ENCODE peak calls at places on chromosomes 3 and 15, in ten cellular contexts. One of them, this sample, is unnamed.

GRCh38 chr3:141255864-141256263 is 24.2 kb downstream of the PXYLP1 start:
- DNase-seq in SJSA1: no peak
- DNase-seq in activated naive CD4-positive, alpha-beta T cell treated with anti-CD3 and anti-CD28 coated beads, Interleukin-2, amount 10 ng/mL, durations not matched to agents 7 days and 5 days: peak; percentile 63
- DNase-seq in stimulated activated CD8-positive, alpha-beta memory T cell treated with anti-CD3 and anti-CD28 coated beads, Interleukin-7, amount 100 ng/mL, for 1 hour: no peak
- DNase-seq in activated CD4-positive, alpha-beta T cell treated with anti-CD3 and anti-CD28 coated beads, Interleukin-2, amount 50 U/mL, for 48 hours: peak; percentile 60
- DNase-seq in BJ: no peak
- DNase-seq in iris pigment epithelial cell: peak; percentile 43
- DNase-seq in left ventricle myocardium inferior: no peak
- DNase-seq in Right ventricle myocardium superior: no peak
- DNase-seq in stimulated activated CD4-positive, alpha-beta T cell treated with anti-CD3 and anti-CD28 coated beads, Interleukin-15, amount 100 ng/mL, for 1 hour: no peak
- DNase-seq in this sample: no peak

GRCh38 chr15:77786181-77786890 is 153.6 kb upstream of the LINGO1 start:
- DNase-seq in SJSA1: no peak
- DNase-seq in activated naive CD4-positive, alpha-beta T cell treated with anti-CD3 and anti-CD28 coated beads, Interleukin-2, amount 10 ng/mL, durations not matched to agents 7 days and 5 days: no peak
- DNase-seq in stimulated activated CD8-positive, alpha-beta memory T cell treated with anti-CD3 and anti-CD28 coated beads, Interleukin-7, amount 100 ng/mL, for 1 hour: no peak
- DNase-seq in activated CD4-positive, alpha-beta T cell treated with anti-CD3 and anti-CD28 coated beads, Interleukin-2, amount 50 U/mL, for 48 hours: no peak
- DNase-seq in BJ: no peak
- DNase-seq in iris pigment epithelial cell: no peak
- DNase-seq in left ventricle myocardium inferior: no peak
- DNase-seq in Right ventricle myocardium superior: no peak
- DNase-seq in stimulated activated CD4-positive, alpha-beta T cell treated with anti-CD3 and anti-CD28 coated beads, Interleukin-15, amount 100 ng/mL, for 1 hour: no peak
- DNase-seq in this sample: no peak

GRCh38 chr3:190155752-190156151 is 35.1 kb upstream of the P3H2 start:
- DNase-seq in SJSA1: no peak
- DNase-seq in activated naive CD4-positive, alpha-beta T cell treated with anti-CD3 and anti-CD28 coated beads, Interleukin-2, amount 10 ng/mL, durations not matched to agents 7 days and 5 days: no peak
- DNase-seq in stimulated activated CD8-positive, alpha-beta memory T cell treated with anti-CD3 and anti-CD28 coated beads, Interleukin-7, amount 100 ng/mL, for 1 hour: no peak
- DNase-seq in activated CD4-positive, alpha-beta T cell treated with anti-CD3 and anti-CD28 coated beads, Interleukin-2, amount 50 U/mL, for 48 hours: no peak
- DNase-seq in BJ: no peak
- DNase-seq in iris pigment epithelial cell: no peak
- DNase-seq in left ventricle myocardium inferior: no peak
- DNase-seq in Right ventricle myocardium superior: no peak
- DNase-seq in stimulated activated CD4-positive, alpha-beta T cell treated with anti-CD3 and anti-CD28 coated beads, Interleukin-15, amount 100 ng/mL, for 1 hour: no peak
- DNase-seq in this sample: no peak

GRCh38 chr3:13612829-13613228 is 63.9 kb downstream of the FBLN2 start:
- DNase-seq in SJSA1: no peak
- DNase-seq in activated naive CD4-positive, alpha-beta T cell treated with anti-CD3 and anti-CD28 coated beads, Interleukin-2, amount 10 ng/mL, durations not matched to agents 7 days and 5 days: no peak
- DNase-seq in stimulated activated CD8-positive, alpha-beta memory T cell treated with anti-CD3 and anti-CD28 coated beads, Interleukin-7, amount 100 ng/mL, for 1 hour: no peak
- DNase-seq in activated CD4-positive, alpha-beta T cell treated with anti-CD3 and anti-CD28 coated beads, Interleukin-2, amount 50 U/mL, for 48 hours: no peak
- DNase-seq in BJ: no peak
- DNase-seq in iris pigment epithelial cell: peak; percentile 21
- DNase-seq in left ventricle myocardium inferior: peak; percentile 62
- DNase-seq in Right ventricle myocardium superior: peak; percentile 85
- DNase-seq in stimulated activated CD4-positive, alpha-beta T cell treated with anti-CD3 and anti-CD28 coated beads, Interleukin-15, amount 100 ng/mL, for 1 hour: no peak
- DNase-seq in this sample: no peak

GRCh38 chr15:52217186-52217585 is 26.0 kb upstream of the GNB5 start:
- DNase-seq in SJSA1: no peak
- DNase-seq in activated naive CD4-positive, alpha-beta T cell treated with anti-CD3 and anti-CD28 coated beads, Interleukin-2, amount 10 ng/mL, durations not matched to agents 7 days and 5 days: peak; percentile 51
- DNase-seq in stimulated activated CD8-positive, alpha-beta memory T cell treated with anti-CD3 and anti-CD28 coated beads, Interleukin-7, amount 100 ng/mL, for 1 hour: no peak
- DNase-seq in activated CD4-positive, alpha-beta T cell treated with anti-CD3 and anti-CD28 coated beads, Interleukin-2, amount 50 U/mL, for 48 hours: peak; percentile 38
- DNase-seq in BJ: no peak
- DNase-seq in iris pigment epithelial cell: no peak
- DNase-seq in left ventricle myocardium inferior: no peak
- DNase-seq in Right ventricle myocardium superior: no peak
- DNase-seq in stimulated activated CD4-positive, alpha-beta T cell treated with anti-CD3 and anti-CD28 coated beads, Interleukin-15, amount 100 ng/mL, for 1 hour: no peak
- DNase-seq in this sample: no peak

GRCh38 chr3:24522155-24522579 is 27.5 kb upstream of the THRB start:
- DNase-seq in SJSA1: no peak
- DNase-seq in activated naive CD4-positive, alpha-beta T cell treated with anti-CD3 and anti-CD28 coated beads, Interleukin-2, amount 10 ng/mL, durations not matched to agents 7 days and 5 days: no peak
- DNase-seq in stimulated activated CD8-positive, alpha-beta memory T cell treated with anti-CD3 and anti-CD28 coated beads, Interleukin-7, amount 100 ng/mL, for 1 hour: no peak
- DNase-seq in activated CD4-positive, alpha-beta T cell treated with anti-CD3 and anti-CD28 coated beads, Interleukin-2, amount 50 U/mL, for 48 hours: no peak
- DNase-seq in BJ: no peak
- DNase-seq in iris pigment epithelial cell: no peak
- DNase-seq in left ventricle myocardium inferior: no peak
- DNase-seq in Right ventricle myocardium superior: no peak
- DNase-seq in stimulated activated CD4-positive, alpha-beta T cell treated with anti-CD3 and anti-CD28 coated beads, Interleukin-15, amount 100 ng/mL, for 1 hour: no peak
- DNase-seq in this sample: no peak

GRCh38 chr3:64176461-64176996 is 48.7 kb downstream of the PRICKLE2 start:
- DNase-seq in SJSA1: peak; percentile 60
- DNase-seq in activated naive CD4-positive, alpha-beta T cell treated with anti-CD3 and anti-CD28 coated beads, Interleukin-2, amount 10 ng/mL, durations not matched to agents 7 days and 5 days: no peak
- DNase-seq in stimulated activated CD8-positive, alpha-beta memory T cell treated with anti-CD3 and anti-CD28 coated beads, Interleukin-7, amount 100 ng/mL, for 1 hour: no peak
- DNase-seq in activated CD4-positive, alpha-beta T cell treated with anti-CD3 and anti-CD28 coated beads, Interleukin-2, amount 50 U/mL, for 48 hours: no peak
- DNase-seq in BJ: no peak
- DNase-seq in iris pigment epithelial cell: peak; percentile 39
- DNase-seq in left ventricle myocardium inferior: no peak
- DNase-seq in Right ventricle myocardium superior: no peak
- DNase-seq in stimulated activated CD4-positive, alpha-beta T cell treated with anti-CD3 and anti-CD28 coated beads, Interleukin-15, amount 100 ng/mL, for 1 hour: no peak
- DNase-seq in this sample: no peak

GRCh38 chr15:31135523-31135922 is 34.0 kb upstream of the TRPM1 start:
- DNase-seq in SJSA1: no peak
- DNase-seq in activated naive CD4-positive, alpha-beta T cell treated with anti-CD3 and anti-CD28 coated beads, Interleukin-2, amount 10 ng/mL, durations not matched to agents 7 days and 5 days: no peak
- DNase-seq in stimulated activated CD8-positive, alpha-beta memory T cell treated with anti-CD3 and anti-CD28 coated beads, Interleukin-7, amount 100 ng/mL, for 1 hour: no peak
- DNase-seq in activated CD4-positive, alpha-beta T cell treated with anti-CD3 and anti-CD28 coated beads, Interleukin-2, amount 50 U/mL, for 48 hours: no peak
- DNase-seq in BJ: no peak
- DNase-seq in iris pigment epithelial cell: no peak
- DNase-seq in left ventricle myocardium inferior: no peak
- DNase-seq in Right ventricle myocardium superior: no peak
- DNase-seq in stimulated activated CD4-positive, alpha-beta T cell treated with anti-CD3 and anti-CD28 coated beads, Interleukin-15, amount 100 ng/mL, for 1 hour: no peak
- DNase-seq in this sample: no peak

GRCh38 chr3:38214560-38214959 is 49.2 kb downstream of the OXSR1 start:
- DNase-seq in SJSA1: no peak
- DNase-seq in activated naive CD4-positive, alpha-beta T cell treated with anti-CD3 and anti-CD28 coated beads, Interleukin-2, amount 10 ng/mL, durations not matched to agents 7 days and 5 days: no peak
- DNase-seq in stimulated activated CD8-positive, alpha-beta memory T cell treated with anti-CD3 and anti-CD28 coated beads, Interleukin-7, amount 100 ng/mL, for 1 hour: no peak
- DNase-seq in activated CD4-positive, alpha-beta T cell treated with anti-CD3 and anti-CD28 coated beads, Interleukin-2, amount 50 U/mL, for 48 hours: no peak
- DNase-seq in BJ: no peak
- DNase-seq in iris pigment epithelial cell: no peak
- DNase-seq in left ventricle myocardium inferior: no peak
- DNase-seq in Right ventricle myocardium superior: no peak
- DNase-seq in stimulated activated CD4-positive, alpha-beta T cell treated with anti-CD3 and anti-CD28 coated beads, Interleukin-15, amount 100 ng/mL, for 1 hour: no peak
- DNase-seq in this sample: no peak

GRCh38 chr3:179348325-179349013 is 960 bp downstream of the MFN1 start:
- DNase-seq in SJSA1: no peak
- DNase-seq in activated naive CD4-positive, alpha-beta T cell treated with anti-CD3 and anti-CD28 coated beads, Interleukin-2, amount 10 ng/mL, durations not matched to agents 7 days and 5 days: no peak
- DNase-seq in stimulated activated CD8-positive, alpha-beta memory T cell treated with anti-CD3 and anti-CD28 coated beads, Interleukin-7, amount 100 ng/mL, for 1 hour: no peak
- DNase-seq in activated CD4-positive, alpha-beta T cell treated with anti-CD3 and anti-CD28 coated beads, Interleukin-2, amount 50 U/mL, for 48 hours: no peak
- DNase-seq in BJ: no peak
- DNase-seq in iris pigment epithelial cell: no peak
- DNase-seq in left ventricle myocardium inferior: no peak
- DNase-seq in Right ventricle myocardium superior: no peak
- DNase-seq in stimulated activated CD4-positive, alpha-beta T cell treated with anti-CD3 and anti-CD28 coated beads, Interleukin-15, amount 100 ng/mL, for 1 hour: no peak
- DNase-seq in this sample: no peak

GRCh38 chr15:91696981-91697380 is 156.5 kb upstream of the SLCO3A1 start:
- DNase-seq in SJSA1: no peak
- DNase-seq in activated naive CD4-positive, alpha-beta T cell treated with anti-CD3 and anti-CD28 coated beads, Interleukin-2, amount 10 ng/mL, durations not matched to agents 7 days and 5 days: no peak
- DNase-seq in stimulated activated CD8-positive, alpha-beta memory T cell treated with anti-CD3 and anti-CD28 coated beads, Interleukin-7, amount 100 ng/mL, for 1 hour: no peak
- DNase-seq in activated CD4-positive, alpha-beta T cell treated with anti-CD3 and anti-CD28 coated beads, Interleukin-2, amount 50 U/mL, for 48 hours: no peak
- DNase-seq in BJ: no peak
- DNase-seq in iris pigment epithelial cell: no peak
- DNase-seq in left ventricle myocardium inferior: no peak
- DNase-seq in Right ventricle myocardium superior: no peak
- DNase-seq in stimulated activated CD4-positive, alpha-beta T cell treated with anti-CD3 and anti-CD28 coated beads, Interleukin-15, amount 100 ng/mL, for 1 hour: no peak
- DNase-seq in this sample: no peak

GRCh38 chr3:30368978-30369377 is 237.4 kb upstream of the TGFBR2 start:
- DNase-seq in SJSA1: no peak
- DNase-seq in activated naive CD4-positive, alpha-beta T cell treated with anti-CD3 and anti-CD28 coated beads, Interleukin-2, amount 10 ng/mL, durations not matched to agents 7 days and 5 days: no peak
- DNase-seq in stimulated activated CD8-positive, alpha-beta memory T cell treated with anti-CD3 and anti-CD28 coated beads, Interleukin-7, amount 100 ng/mL, for 1 hour: no peak
- DNase-seq in activated CD4-positive, alpha-beta T cell treated with anti-CD3 and anti-CD28 coated beads, Interleukin-2, amount 50 U/mL, for 48 hours: no peak
- DNase-seq in BJ: peak; percentile 41
- DNase-seq in iris pigment epithelial cell: peak; percentile 72
- DNase-seq in left ventricle myocardium inferior: no peak
- DNase-seq in Right ventricle myocardium superior: no peak
- DNase-seq in stimulated activated CD4-positive, alpha-beta T cell treated with anti-CD3 and anti-CD28 coated beads, Interleukin-15, amount 100 ng/mL, for 1 hour: no peak
- DNase-seq in this sample: no peak

This sample was measured in stimulated activated naive CD8-positive, alpha-beta T cell treated with anti-CD3 and anti-CD28 coated beads, Interleukin-15, amount 100 ng/mL, for 72 hours.